ENCODE peak calls at places on chromosomes 16 and 17, in nine cellular contexts. H is NCI-H82; P is kidney; C is tibial artery; G is AG08395; F is activated T-cell treated with anti-CD3 and anti-CD28 coated beads, Interleukin-2, amount 50 U/mL, for 72 hours; B is effector memory CD4-positive, alpha-beta T cell; A is kidney glomerular epithelial cell; T is CD8-positive, alpha-beta T cell. W is an unnamed sample.

GRCh38 chr17:48901241-48901640 is 7.0 kb upstream of the UBE2Z start:
- DNase-seq in T (no peak), B (no peak), G (no peak), H (peak), C (no peak), P (no peak), F (no peak), A (no peak), W (no peak)

GRCh38 chr17:82231562-82232321 is 2.9 kb downstream of the SLC16A3 start:
- DNase-seq in F (no peak), T (no peak), B (no peak), H (no peak), C (peak), G (no peak), P (peak), A (no peak), W (no peak)

GRCh38 chr17:63476857-63477470 is at the start of gene ACE:
- DNase-seq in P (no peak), T (no peak), H (peak), A (no peak), C (no peak), G (peak), B (peak), F (peak), W (no peak)

GRCh38 chr17:58275417-58275816 is 5.3 kb downstream of the MPO start:
- DNase-seq in A (no peak), G (no peak), F (no peak), B (no peak), H (no peak), P (no peak), C (no peak), T (no peak), W (no peak)

GRCh38 chr16:20900299-20901067 is at the start of the genes DCUN1D3 and LYRM1:
- DNase-seq in T (peak), C (peak), G (peak), H (peak), P (peak), F (peak), A (peak), B (peak), W (peak)

GRCh38 chr17:82858376-82859126 is 18.7 kb upstream of the ZNF750 start:
- DNase-seq in F (no peak), P (peak), T (no peak), C (no peak), B (peak), H (no peak), A (no peak), G (no peak), W (no peak)

GRCh38 chr16:48365601-48366164 is 19.5 kb downstream of the SIAH1 start:
- DNase-seq in C (peak), F (peak), P (peak), G (peak), H (peak), T (peak), B (peak), A (peak), W (no peak)

GRCh38 chr16:986925-987581 is 5.5 kb downstream of the SOX8 start:
- DNase-seq in C (no peak), B (no peak), T (no peak), P (no peak), A (no peak), G (no peak), H (no peak), F (no peak), W (no peak)

GRCh38 chr17:12590417-12590816 is 75.3 kb upstream of the MYOCD start:
- DNase-seq in C (no peak), P (no peak), H (no peak), T (no peak), A (no peak), F (no peak), G (no peak), B (no peak), W (no peak)

GRCh38 chr16:14364386-14365199 is 265.5 kb downstream of the PARN start:
- DNase-seq in P (peak), C (no peak), G (peak), B (no peak), A (peak), F (no peak), T (no peak), H (no peak), W (peak)

GRCh38 chr17:8619294-8619693 is 11.2 kb downstream of the MYH10 start:
- DNase-seq in A (no peak), H (no peak), C (no peak), F (no peak), P (no peak), T (no peak), G (no peak), B (no peak), W (no peak)

GRCh38 chr17:53093386-53093785 is 729.3 kb upstream of the KIF2B start:
- DNase-seq in T (no peak), H (no peak), F (no peak), G (no peak), B (no peak), A (no peak), C (no peak), P (no peak), W (no peak)

GRCh38 chr16:11139624-11140375 is 116.2 kb downstream of the SOCS1 start:
- DNase-seq in F (peak), T (no peak), H (no peak), P (no peak), A (no peak), G (no peak), C (peak), B (no peak), W (no peak)

GRCh38 chr17:37744961-37745800 is at the start of gene HNF1B:
- DNase-seq in B (no peak), G (no peak), P (peak), T (no peak), F (peak), C (no peak), H (no peak), A (peak), W (no peak)

GRCh38 chr17:82859431-82860403 is 19.9 kb upstream of the ZNF750 start:
- DNase-seq in T (no peak), B (peak), F (peak), H (no peak), P (peak), G (peak), C (peak), A (peak), W (no peak)

GRCh38 chr17:77366558-77367245 is 225.9 kb downstream of the SEC14L1 start:
- DNase-seq in G (no peak), P (peak), F (no peak), C (peak), B (no peak), T (no peak), H (no peak), A (peak), W (no peak)

GRCh38 chr16:56990407-56991286 is 1.3 kb downstream of the NLRC5 start:
- DNase-seq in B (no peak), C (no peak), T (no peak), G (no peak), F (peak), H (no peak), P (no peak), A (no peak), W (no peak)

GRCh38 chr16:68985855-68986254 is 119.6 kb upstream of the HAS3 start:
- DNase-seq in C (no peak), T (no peak), F (no peak), A (no peak), H (no peak), G (peak), P (no peak), B (no peak), W (peak)

GRCh38 chr16:19522369-19523159 is 666 bp upstream of the GDE1 start:
- DNase-seq in C (no peak), B (no peak), G (no peak), F (no peak), P (no peak), H (peak), T (no peak), A (no peak), W (no peak)

GRCh38 chr17:61460796-61461585 is 8.8 kb downstream of the TBX4 start:
- DNase-seq in C (no peak), A (no peak), G (no peak), T (no peak), H (peak), P (no peak), B (no peak), F (no peak), W (no peak)

GRCh38 chr17:82241926-82242697 is 13.3 kb downstream of the SLC16A3 start:
- DNase-seq in P (peak), T (no peak), H (no peak), B (no peak), G (peak), C (no peak), F (no peak), A (no peak), W (no peak)

GRCh38 chr16:18783430-18784341 is 6.4 kb downstream of the RPS15A start:
- DNase-seq in P (no peak), G (no peak), T (no peak), B (no peak), F (no peak), A (no peak), H (no peak), C (no peak), W (no peak)

GRCh38 chr17:81561494-81561885 is 9.3 kb upstream of the FAAP100 start:
- DNase-seq in G (no peak), B (no peak), P (no peak), H (no peak), C (no peak), F (no peak), T (no peak), A (no peak), W (no peak)

GRCh38 chr16:77856455-77857138 is 68.2 kb downstream of the VAT1L start:
- DNase-seq in B (no peak), T (no peak), A (no peak), P (no peak), G (no peak), C (no peak), F (no peak), H (peak), W (no peak)

GRCh38 chr17:36749493-36749892 is 148.1 kb downstream of the MRM1 start:
- DNase-seq in B (no peak), A (no peak), C (no peak), F (no peak), G (no peak), P (no peak), T (no peak), H (no peak), W (no peak)

GRCh38 chr17:81246679-81247338 is 7.7 kb downstream of the NDUFAF8 start:
- DNase-seq in T (no peak), H (peak), F (no peak), A (no peak), P (peak), B (no peak), C (no peak), G (no peak), W (no peak)